ENCODE peak calls at places on chromosomes 7 and 10, in seven cellular contexts. Y is HCT116, L is stomach, W is endothelial cell of umbilical vein, Z is IMR-90, E is sigmoid colon, C is Peyer's patch. F is an unnamed sample.

GRCh38 chr7:2288503-2288902 is 25.7 kb downstream of the SNX8 start:
- DNase-seq in Y (no peak), L (no peak), W (no peak), Z (no peak), E (no peak), C (no peak), F (no peak)

GRCh38 chr7:158030071-158030470 is 557.6 kb downstream of the PTPRN2 start:
- DNase-seq in Y (no peak), L (no peak), W (no peak), Z (no peak), E (peak; percentile 41), C (peak; percentile 19), F (peak; percentile 53)

GRCh38 chr7:1990001-1990670 is 242.6 kb downstream of the MAD1L1 start:
- DNase-seq in Y (no peak), L (no peak), W (no peak), Z (no peak), E (no peak), C (no peak), F (no peak)

GRCh38 chr7:124459101-124460052 is 306.2 kb downstream of the GPR37 start:
- DNase-seq in Y (no peak), L (no peak), W (no peak), Z (peak; percentile 87), E (peak; percentile 66), C (no peak), F (no peak)

GRCh38 chr7:24336461-24336860 is 52.5 kb downstream of the NPY start:
- DNase-seq in Y (peak; percentile 13), L (no peak), W (no peak), Z (no peak), E (no peak), C (no peak), F (no peak)

GRCh38 chr7:7922684-7923385 is 45.8 kb upstream of the GLCCI1 start:
- DNase-seq in Y (no peak), L (no peak), W (no peak), Z (no peak), E (no peak), C (no peak), F (no peak)

GRCh38 chr7:27205325-27206280 is 5.7 kb upstream of the HOXA13 start:
- DNase-seq in Y (no peak), L (no peak), W (no peak), Z (no peak), E (no peak), C (no peak), F (peak; percentile 72)

GRCh38 chr7:27560706-27561235 is 101.9 kb downstream of the HIBADH start:
- DNase-seq in Y (no peak), L (no peak), W (no peak), Z (peak; percentile 91), E (no peak), C (no peak), F (no peak)

GRCh38 chr10:35127289-35127891 is 744 bp downstream of the CREM start:
- DNase-seq in Y (no peak), L (peak; percentile 63), W (peak; percentile 63), Z (peak; percentile 63), E (peak; percentile 87), C (peak; percentile 77), F (peak; percentile 45)

GRCh38 chr7:130387628-130388403 is 7.5 kb downstream of the CPA1 start:
- DNase-seq in Y (no peak), L (no peak), W (no peak), Z (peak; percentile 78), E (peak; percentile 34), C (no peak), F (peak; percentile 43)

GRCh38 chr7:7221602-7222038 is 39.3 kb downstream of the C1GALT1 start:
- DNase-seq in Y (peak; percentile 71), L (no peak), W (peak; percentile 55), Z (peak; percentile 75), E (no peak), C (no peak), F (no peak)

GRCh38 chr10:107095125-107095524 is 69.4 kb downstream of the SORCS1 start:
- DNase-seq in Y (no peak), L (no peak), W (no peak), Z (no peak), E (no peak), C (no peak), F (no peak)

GRCh38 chr7:139570119-139570518 is 46.6 kb downstream of the CLEC2L start:
- DNase-seq in Y (no peak), L (no peak), W (no peak), Z (no peak), E (no peak), C (no peak), F (no peak)
- TF ChIP-seq CTCF in Y (no peak), L (no peak), W (no peak), Z (peak; percentile 8), E (no peak), C (no peak), F (no peak)

DNA sequence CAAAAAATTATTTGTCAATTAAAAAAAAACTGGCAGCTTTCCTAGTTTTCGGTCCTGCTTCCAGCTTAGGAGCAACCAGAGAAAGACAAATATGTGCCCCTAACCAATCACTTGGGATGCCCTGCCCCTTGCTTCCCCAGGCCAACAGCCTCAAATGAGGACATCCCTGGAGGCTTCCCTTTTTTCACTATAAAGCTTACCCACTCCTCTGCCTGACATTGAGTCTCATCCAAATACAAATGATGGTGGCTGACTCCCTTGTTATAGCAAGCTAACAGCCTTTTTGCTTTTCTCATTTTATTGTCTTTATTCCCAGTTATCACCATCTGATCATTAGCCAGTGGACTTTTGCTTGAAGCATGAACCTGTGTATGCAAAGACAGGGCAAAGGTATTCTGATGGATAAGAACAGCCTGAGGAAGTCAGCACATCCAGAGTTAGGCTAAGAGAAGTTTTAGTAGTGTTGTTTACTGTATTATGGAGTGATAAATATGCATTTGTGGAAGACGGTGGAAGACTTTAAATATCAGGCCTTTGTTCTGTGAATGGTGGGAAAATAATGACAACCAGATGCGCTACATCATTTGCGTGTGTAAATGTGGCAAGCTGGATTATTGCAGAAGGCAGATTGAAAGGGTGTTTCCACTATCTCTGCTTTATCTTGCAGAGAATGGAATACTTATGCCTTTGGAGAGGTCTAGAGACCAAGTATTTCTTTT is 1.7 kb upstream of the CCM2 start:
- DNase-seq in Y (no peak), L (no peak), W (no peak), Z (no peak), E (peak; percentile 24), C (no peak), F (no peak)
- H3K4me3 ChIP-seq in Y (peak overlapping the region; percentile 14), L (peak overlapping the region; percentile 86), W (no peak overlapping the region), Z (no peak overlapping the region), E (no peak overlapping the region), C (no peak overlapping the region), F (no peak overlapping the region)

DNA sequence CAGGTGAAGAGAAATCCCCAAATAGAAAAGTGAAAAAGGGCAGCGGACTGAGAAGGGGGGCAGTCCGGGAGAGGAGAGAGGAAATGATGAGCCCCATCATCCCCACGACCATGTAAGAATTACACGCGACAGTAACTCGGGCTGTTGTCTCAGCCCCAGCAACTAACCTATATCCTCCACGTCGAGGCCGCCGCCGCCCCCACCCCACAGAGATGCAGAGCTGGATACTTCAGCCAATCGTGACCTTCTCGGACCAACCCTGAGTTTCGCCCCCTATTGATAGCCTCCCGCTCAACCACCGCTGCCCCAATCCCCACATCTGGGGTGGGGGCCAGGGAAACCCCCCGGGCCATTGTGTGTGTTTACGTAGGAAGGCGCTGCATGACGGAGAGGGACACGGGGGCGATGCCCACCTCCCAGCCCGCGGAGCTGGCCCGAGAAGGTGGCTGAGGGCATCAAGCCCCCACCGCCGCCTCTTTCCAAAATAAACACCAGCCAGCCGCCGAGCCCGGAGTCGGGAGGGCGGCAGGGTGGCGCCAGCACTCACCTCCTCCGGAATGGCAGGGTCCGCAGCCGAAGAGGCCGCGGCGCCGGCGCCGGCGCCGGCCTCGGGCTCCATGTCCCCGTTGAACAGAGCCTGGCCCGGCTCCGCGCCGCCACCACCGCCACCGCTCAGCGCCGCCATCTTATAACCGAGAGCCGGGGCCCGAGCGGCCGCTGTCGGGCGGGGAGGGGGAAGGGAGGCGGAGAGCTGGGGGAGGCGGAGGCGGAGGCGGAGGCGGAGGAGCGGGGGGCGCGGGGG is 509 bp downstream of the BRAF start:
- DNase-seq in Y (peak; percentile 32), L (peak; percentile 75), W (peak; percentile 85), Z (peak; percentile 68), E (peak; percentile 88), C (peak; percentile 73), F (peak; percentile 66)
- TF ChIP-seq POLR2A in Y (no peak), L (no peak), W (peak; percentile 62), Z (peak; percentile 50), E (no peak), C (no peak), F (no peak)

DNA sequence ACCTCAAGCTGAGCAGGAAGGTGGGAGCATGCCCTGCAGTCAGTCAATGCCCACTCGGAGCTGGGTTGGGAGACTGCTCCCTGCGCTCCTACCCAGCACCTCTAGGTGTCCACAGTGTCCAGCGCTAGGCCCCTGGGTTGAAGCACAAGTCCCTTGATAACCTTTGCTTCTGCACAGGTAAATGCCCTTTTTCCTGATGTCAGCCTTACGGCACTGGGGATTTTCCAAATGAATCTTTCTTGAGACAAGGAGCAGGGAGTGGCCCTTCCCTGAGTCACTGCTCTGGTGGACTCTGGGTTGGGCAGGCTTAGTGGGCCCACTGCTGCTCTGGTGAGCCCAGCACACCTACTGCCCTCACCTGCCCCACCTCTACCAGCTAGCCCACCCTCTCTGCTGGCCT is 61.9 kb upstream of the OPN4 start:
- DNase-seq in Y (no peak), L (peak; percentile 55), W (no peak), Z (no peak), E (no peak), C (no peak), F (no peak)
- TF ChIP-seq CTCF in Y (peak; percentile 44), L (no peak), W (no peak), Z (peak; percentile 15), E (no peak), C (no peak), F (no peak)

F was measured in lower leg skin.